ENCODE peak calls at places on chromosomes 11 and 22, in ten cellular contexts. One of them, this sample, is unnamed.
A peak's percentile ranks its signal among the peaks of the same experiment; 100 is the strongest.

GRCh38 chr22:44326549-44326881 is 13.8 kb upstream of the SHISAL1 start:
- DNase-seq in testis: no peak
- DNase-seq in chondrocyte: no peak
- DNase-seq in fibroblast of lung: no peak
- DNase-seq in IMR-90: no peak
- DNase-seq in psoas muscle: no peak
- DNase-seq in progenitor cell of endocrine pancreas: no peak
- DNase-seq in fibroblast of mammary gland: no peak
- DNase-seq in A549: no peak
- DNase-seq in stomach: no peak
- DNase-seq in this sample: no peak

GRCh38 chr11:12502950-12503579 is 125.7 kb downstream of the PARVA start:
- DNase-seq in stomach: no peak
- DNase-seq in IMR-90: peak; percentile 47
- DNase-seq in testis: no peak
- DNase-seq in psoas muscle: no peak
- DNase-seq in A549: peak; percentile 24
- DNase-seq in fibroblast of mammary gland: peak; percentile 44
- DNase-seq in fibroblast of lung: peak; percentile 47
- DNase-seq in progenitor cell of endocrine pancreas: no peak
- DNase-seq in chondrocyte: no peak
- DNase-seq in this sample: no peak

GRCh38 chr11:69241075-69241740 is 52.7 kb upstream of the MYEOV start:
- DNase-seq in fibroblast of mammary gland: no peak
- DNase-seq in fibroblast of lung: no peak
- DNase-seq in A549: no peak
- DNase-seq in progenitor cell of endocrine pancreas: no peak
- DNase-seq in psoas muscle: no peak
- DNase-seq in stomach: peak; percentile 19
- DNase-seq in chondrocyte: no peak
- DNase-seq in IMR-90: no peak
- DNase-seq in testis: peak; percentile 5
- DNase-seq in this sample: peak; percentile 29

GRCh38 chr11:35907648-35908431 is 36.0 kb upstream of the LDLRAD3 start:
- DNase-seq in psoas muscle: no peak
- DNase-seq in fibroblast of lung: peak; percentile 66
- DNase-seq in progenitor cell of endocrine pancreas: no peak
- DNase-seq in IMR-90: peak; percentile 62
- DNase-seq in chondrocyte: no peak
- DNase-seq in stomach: no peak
- DNase-seq in testis: peak; percentile 70
- DNase-seq in A549: peak; percentile 45
- DNase-seq in fibroblast of mammary gland: peak; percentile 100
- DNase-seq in this sample: no peak

GRCh38 chr11:64092119-64092760 is 56.5 kb downstream of the FLRT1 start:
- DNase-seq in chondrocyte: no peak
- DNase-seq in progenitor cell of endocrine pancreas: no peak
- DNase-seq in psoas muscle: no peak
- DNase-seq in testis: peak; percentile 74
- DNase-seq in stomach: no peak
- DNase-seq in A549: no peak
- DNase-seq in fibroblast of lung: no peak
- DNase-seq in fibroblast of mammary gland: no peak
- DNase-seq in IMR-90: no peak
- DNase-seq in this sample: no peak

GRCh38 chr11:46063138-46063537 is 58.1 kb downstream of the PHF21A start:
- DNase-seq in stomach: no peak
- DNase-seq in testis: no peak
- DNase-seq in psoas muscle: no peak
- DNase-seq in chondrocyte: no peak
- DNase-seq in progenitor cell of endocrine pancreas: no peak
- DNase-seq in A549: no peak
- DNase-seq in fibroblast of lung: no peak
- DNase-seq in IMR-90: no peak
- DNase-seq in fibroblast of mammary gland: no peak
- DNase-seq in this sample: no peak

GRCh38 chr11:8018742-8019631 is 31.9 kb downstream of the EIF3F start:
- DNase-seq in fibroblast of mammary gland: peak; percentile 70
- DNase-seq in A549: peak; percentile 32
- DNase-seq in fibroblast of lung: peak; percentile 65
- DNase-seq in psoas muscle: peak; percentile 84
- DNase-seq in IMR-90: peak; percentile 69
- DNase-seq in progenitor cell of endocrine pancreas: peak; percentile 53
- DNase-seq in testis: peak; percentile 92
- DNase-seq in chondrocyte: no peak
- DNase-seq in stomach: peak; percentile 61
- DNase-seq in this sample: peak; percentile 78

GRCh38 chr11:2718817-2719438 is 19.1 kb upstream of the KCNQ1OT1 start:
- DNase-seq in testis: no peak
- DNase-seq in fibroblast of mammary gland: no peak
- DNase-seq in stomach: no peak
- DNase-seq in IMR-90: no peak
- DNase-seq in psoas muscle: peak; percentile 19
- DNase-seq in chondrocyte: no peak
- DNase-seq in A549: no peak
- DNase-seq in progenitor cell of endocrine pancreas: no peak
- DNase-seq in fibroblast of lung: no peak
- DNase-seq in this sample: no peak

GRCh38 chr11:100525197-100525596 is 161.9 kb upstream of the ARHGAP42 start:
- DNase-seq in A549: no peak
- DNase-seq in fibroblast of lung: no peak
- DNase-seq in stomach: no peak
- DNase-seq in progenitor cell of endocrine pancreas: no peak
- DNase-seq in chondrocyte: no peak
- DNase-seq in fibroblast of mammary gland: no peak
- DNase-seq in IMR-90: no peak
- DNase-seq in psoas muscle: no peak
- DNase-seq in testis: no peak
- DNase-seq in this sample: no peak

GRCh38 chr11:831951-832528 is 712 bp upstream of the CD151 start:
- DNase-seq in fibroblast of mammary gland: no peak
- DNase-seq in A549: no peak
- DNase-seq in testis: no peak
- DNase-seq in stomach: no peak
- DNase-seq in fibroblast of lung: no peak
- DNase-seq in IMR-90: no peak
- DNase-seq in progenitor cell of endocrine pancreas: no peak
- DNase-seq in psoas muscle: no peak
- DNase-seq in chondrocyte: no peak
- DNase-seq in this sample: no peak

GRCh38 chr22:22835892-22836291 is 51.7 kb upstream of the IGLL5 start:
- DNase-seq in IMR-90: no peak
- DNase-seq in progenitor cell of endocrine pancreas: no peak
- DNase-seq in psoas muscle: no peak
- DNase-seq in stomach: no peak
- DNase-seq in chondrocyte: no peak
- DNase-seq in fibroblast of lung: no peak
- DNase-seq in testis: no peak
- DNase-seq in A549: no peak
- DNase-seq in fibroblast of mammary gland: no peak
- DNase-seq in this sample: no peak

GRCh38 chr11:95922099-95922498 is 1.8 kb downstream of the MTMR2 start:
- DNase-seq in progenitor cell of endocrine pancreas: no peak
- DNase-seq in testis: no peak
- DNase-seq in chondrocyte: no peak
- DNase-seq in fibroblast of mammary gland: peak; percentile 28
- DNase-seq in fibroblast of lung: no peak
- DNase-seq in A549: no peak
- DNase-seq in IMR-90: no peak
- DNase-seq in stomach: no peak
- DNase-seq in psoas muscle: no peak
- DNase-seq in this sample: no peak

GRCh38 chr11:93537022-93537421 is 6.2 kb downstream of the SMCO4 start:
- DNase-seq in chondrocyte: no peak
- DNase-seq in testis: peak; percentile 81
- DNase-seq in progenitor cell of endocrine pancreas: no peak
- DNase-seq in fibroblast of mammary gland: no peak
- DNase-seq in psoas muscle: peak; percentile 64
- DNase-seq in A549: no peak
- DNase-seq in fibroblast of lung: no peak
- DNase-seq in stomach: peak; percentile 52
- DNase-seq in IMR-90: no peak
- DNase-seq in this sample: no peak

GRCh38 chr22:44191036-44191454 is 10.3 kb downstream of the PARVG start:
- DNase-seq in fibroblast of lung: peak; percentile 37
- DNase-seq in psoas muscle: no peak
- DNase-seq in A549: no peak
- DNase-seq in stomach: no peak
- DNase-seq in chondrocyte: no peak
- DNase-seq in progenitor cell of endocrine pancreas: no peak
- DNase-seq in IMR-90: no peak
- DNase-seq in fibroblast of mammary gland: peak; percentile 9
- DNase-seq in testis: no peak
- DNase-seq in this sample: peak; percentile 31

GRCh38 chr22:41561335-41561734 is 525 bp downstream of the CSDC2 start:
- DNase-seq in fibroblast of mammary gland: no peak
- DNase-seq in stomach: no peak
- DNase-seq in psoas muscle: no peak
- DNase-seq in IMR-90: no peak
- DNase-seq in testis: peak; percentile 42
- DNase-seq in A549: no peak
- DNase-seq in fibroblast of lung: peak; percentile 41
- DNase-seq in chondrocyte: no peak
- DNase-seq in progenitor cell of endocrine pancreas: no peak
- DNase-seq in this sample: no peak

GRCh38 chr22:39556970-39557811 is 13.4 kb upstream of the CACNA1I start:
- DNase-seq in stomach: no peak
- DNase-seq in progenitor cell of endocrine pancreas: no peak
- DNase-seq in fibroblast of mammary gland: peak; percentile 6
- DNase-seq in IMR-90: peak; percentile 7
- DNase-seq in A549: peak; percentile 33
- DNase-seq in testis: peak; percentile 55
- DNase-seq in psoas muscle: no peak
- DNase-seq in chondrocyte: no peak
- DNase-seq in fibroblast of lung: peak; percentile 14
- DNase-seq in this sample: peak; percentile 63

GRCh38 chr11:124863137-124863825 is 2.0 kb upstream of the ROBO3 start:
- DNase-seq in stomach: peak; percentile 56
- DNase-seq in progenitor cell of endocrine pancreas: no peak
- DNase-seq in fibroblast of lung: peak; percentile 35
- DNase-seq in chondrocyte: no peak
- DNase-seq in fibroblast of mammary gland: peak; percentile 45
- DNase-seq in testis: peak; percentile 79
- DNase-seq in IMR-90: peak; percentile 35
- DNase-seq in psoas muscle: no peak
- DNase-seq in A549: no peak
- DNase-seq in this sample: no peak

GRCh38 chr11:35012467-35013191 is 96.2 kb downstream of the PDHX start:
- DNase-seq in IMR-90: no peak
- DNase-seq in chondrocyte: no peak
- DNase-seq in progenitor cell of endocrine pancreas: no peak
- DNase-seq in testis: no peak
- DNase-seq in A549: no peak
- DNase-seq in fibroblast of lung: no peak
- DNase-seq in stomach: no peak
- DNase-seq in fibroblast of mammary gland: no peak
- DNase-seq in psoas muscle: no peak
- DNase-seq in this sample: no peak

GRCh38 chr22:19554834-19555404 is 30.7 kb upstream of the CLDN5 start:
- DNase-seq in stomach: no peak
- DNase-seq in progenitor cell of endocrine pancreas: no peak
- DNase-seq in chondrocyte: no peak
- DNase-seq in psoas muscle: no peak
- DNase-seq in fibroblast of lung: peak; percentile 10
- DNase-seq in IMR-90: peak; percentile 35
- DNase-seq in A549: peak; percentile 59
- DNase-seq in testis: no peak
- DNase-seq in fibroblast of mammary gland: peak; percentile 14
- DNase-seq in this sample: no peak
- TF ChIP-seq CTCF in stomach: no peak
- TF ChIP-seq CTCF in progenitor cell of endocrine pancreas: peak; percentile 35
- TF ChIP-seq CTCF in chondrocyte: peak; percentile 63
- TF ChIP-seq CTCF in psoas muscle: no peak
- TF ChIP-seq CTCF in fibroblast of lung: peak; percentile 35
- TF ChIP-seq CTCF in IMR-90: peak; percentile 31
- TF ChIP-seq CTCF in A549: no peak
- TF ChIP-seq CTCF in testis: no peak
- TF ChIP-seq CTCF in fibroblast of mammary gland: no peak
- TF ChIP-seq CTCF in this sample: no peak

GRCh38 chr11:117468888-117469287 is 141.2 kb downstream of the CEP164 start:
- DNase-seq in A549: peak; percentile 7
- DNase-seq in psoas muscle: no peak
- DNase-seq in testis: no peak
- DNase-seq in progenitor cell of endocrine pancreas: no peak
- DNase-seq in chondrocyte: no peak
- DNase-seq in IMR-90: no peak
- DNase-seq in fibroblast of lung: no peak
- DNase-seq in stomach: no peak
- DNase-seq in fibroblast of mammary gland: no peak
- DNase-seq in this sample: no peak
- TF ChIP-seq CTCF in A549: no peak
- TF ChIP-seq CTCF in psoas muscle: no peak
- TF ChIP-seq CTCF in testis: no peak
- TF ChIP-seq CTCF in progenitor cell of endocrine pancreas: no peak
- TF ChIP-seq CTCF in chondrocyte: no peak
- TF ChIP-seq CTCF in IMR-90: no peak
- TF ChIP-seq CTCF in fibroblast of lung: no peak
- TF ChIP-seq CTCF in stomach: no peak
- TF ChIP-seq CTCF in fibroblast of mammary gland: no peak
- TF ChIP-seq CTCF in this sample: no peak

DNA sequence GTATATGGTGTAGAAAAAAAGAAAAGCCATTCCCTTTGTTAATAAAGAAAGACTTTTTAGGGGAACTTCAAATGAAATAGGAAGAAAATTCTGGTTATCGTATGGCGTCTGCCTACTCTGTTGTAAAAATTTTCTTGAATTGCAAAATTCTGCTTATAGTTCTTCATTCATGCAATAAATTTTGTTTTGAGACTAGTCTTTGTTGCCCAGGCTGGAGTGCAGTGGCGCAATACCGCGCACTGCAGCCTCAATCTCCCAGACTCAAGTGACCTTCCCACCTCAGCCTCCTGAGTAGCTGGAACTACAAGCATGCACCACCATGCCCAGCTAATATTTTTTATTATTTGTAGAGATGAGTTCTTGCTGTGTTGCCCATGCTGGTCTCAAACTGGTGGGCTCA is 5.8 kb downstream of the DDIAS start:
- DNase-seq in chondrocyte: no peak
- DNase-seq in IMR-90: no peak
- DNase-seq in psoas muscle: no peak
- DNase-seq in fibroblast of lung: no peak
- DNase-seq in stomach: no peak
- DNase-seq in progenitor cell of endocrine pancreas: no peak
- DNase-seq in A549: no peak
- DNase-seq in testis: no peak
- DNase-seq in fibroblast of mammary gland: no peak
- DNase-seq in this sample: no peak
- TF ChIP-seq CTCF in chondrocyte: no peak
- TF ChIP-seq CTCF in IMR-90: no peak
- TF ChIP-seq CTCF in psoas muscle: no peak
- TF ChIP-seq CTCF in fibroblast of lung: no peak
- TF ChIP-seq CTCF in stomach: no peak
- TF ChIP-seq CTCF in progenitor cell of endocrine pancreas: no peak
- TF ChIP-seq CTCF in A549: no peak
- TF ChIP-seq CTCF in testis: no peak
- TF ChIP-seq CTCF in fibroblast of mammary gland: no peak
- TF ChIP-seq CTCF in this sample: no peak

GRCh38 chr22:47145883-47146282 is 383.4 kb downstream of the TBC1D22A start:
- DNase-seq in IMR-90: no peak
- DNase-seq in stomach: no peak
- DNase-seq in fibroblast of mammary gland: no peak
- DNase-seq in testis: no peak
- DNase-seq in fibroblast of lung: no peak
- DNase-seq in A549: no peak
- DNase-seq in chondrocyte: no peak
- DNase-seq in progenitor cell of endocrine pancreas: no peak
- DNase-seq in psoas muscle: no peak
- DNase-seq in this sample: no peak
- TF ChIP-seq CTCF in IMR-90: no peak
- TF ChIP-seq CTCF in stomach: no peak
- TF ChIP-seq CTCF in fibroblast of mammary gland: no peak
- TF ChIP-seq CTCF in testis: no peak
- TF ChIP-seq CTCF in fibroblast of lung: no peak
- TF ChIP-seq CTCF in A549: no peak
- TF ChIP-seq CTCF in chondrocyte: no peak
- TF ChIP-seq CTCF in progenitor cell of endocrine pancreas: no peak
- TF ChIP-seq CTCF in psoas muscle: no peak
- TF ChIP-seq CTCF in this sample: no peak